ENCODE peak calls at places on chromosomes 11 and 22, in six cellular contexts. V is GM23248, J is right atrium auricular region, Z is esophagus muscularis mucosa, M is AG04450, W is astrocyte. D is an unnamed sample.
A peak's percentile ranks its signal among the peaks of the same experiment; 100 is the strongest.

GRCh38 chr11:63985812-63986155 is 454 bp upstream of the OTUB1 start:
- DNase-seq in V (peak; percentile 67), J (no peak), Z (no peak), M (no peak), W (no peak), D (no peak)

GRCh38 chr11:125088576-125089455 is 22.6 kb downstream of the TMEM218 start:
- DNase-seq in V (no peak), J (peak; percentile 28), Z (no peak), M (no peak), W (no peak), D (no peak)

GRCh38 chr11:115912484-115912945 is 408.3 kb upstream of the CADM1 start:
- DNase-seq in V (no peak), J (no peak), Z (no peak), M (no peak), W (no peak), D (no peak)

GRCh38 chr11:3180869-3181268 is 15.8 kb upstream of the OSBPL5 start:
- DNase-seq in V (no peak), J (no peak), Z (no peak), M (no peak), W (no peak), D (no peak)

GRCh38 chr22:17982572-17983141 is 41.7 kb downstream of the MICAL3 start:
- DNase-seq in V (peak; percentile 63), J (no peak), Z (no peak), M (no peak), W (no peak), D (no peak)

GRCh38 chr11:10379871-10380568 is 75.0 kb upstream of the AMPD3 start:
- DNase-seq in V (peak; percentile 76), J (no peak), Z (peak; percentile 64), M (no peak), W (no peak), D (no peak)

GRCh38 chr11:119322921-119323531 is 6.1 kb upstream of the MCAM start:
- DNase-seq in V (no peak), J (no peak), Z (no peak), M (no peak), W (no peak), D (no peak)

GRCh38 chr11:113675003-113675471 is 31.1 kb downstream of the TMPRSS5 start:
- DNase-seq in V (peak; percentile 98), J (no peak), Z (no peak), M (peak; percentile 32), W (peak; percentile 98), D (no peak)

GRCh38 chr11:27950339-27950738 is 157.6 kb downstream of the KIF18A start:
- DNase-seq in V (peak; percentile 42), J (no peak), Z (no peak), M (no peak), W (no peak), D (no peak)

GRCh38 chr11:12188548-12189317 is 78.3 kb downstream of the MICAL2 start:
- DNase-seq in V (no peak), J (no peak), Z (no peak), M (no peak), W (no peak), D (no peak)

GRCh38 chr11:107999759-108000455 is 8.8 kb upstream of the CUL5 start:
- DNase-seq in V (peak; percentile 36), J (no peak), Z (no peak), M (no peak), W (peak; percentile 38), D (no peak)

GRCh38 chr22:23754220-23754919 is at the start of gene VPREB3:
- DNase-seq in V (no peak), J (no peak), Z (no peak), M (no peak), W (no peak), D (no peak)

GRCh38 chr11:78803995-78804394 is 229.3 kb upstream of the NARS2 start:
- DNase-seq in V (no peak), J (no peak), Z (no peak), M (no peak), W (no peak), D (no peak)

DNA sequence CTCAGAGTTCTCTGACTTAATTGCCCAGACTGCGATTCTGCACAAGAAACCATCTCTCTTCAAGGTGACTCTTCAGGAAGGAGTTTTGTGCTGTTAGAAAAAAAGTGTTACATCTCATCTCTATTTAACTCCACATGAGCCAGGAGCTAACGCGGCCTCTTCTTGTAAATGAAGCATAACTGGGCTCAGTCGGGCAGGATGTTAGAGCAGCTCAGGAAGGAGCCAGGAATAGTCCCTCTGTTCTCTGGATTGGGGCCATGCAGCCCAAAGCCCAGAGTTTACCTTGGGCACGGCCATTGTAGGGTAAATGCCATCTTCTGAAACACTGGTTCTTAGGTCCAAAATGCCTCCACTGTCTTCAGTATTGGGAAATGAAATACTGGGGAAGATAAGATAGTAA is 760.6 kb downstream of the OPCML start:
- DNase-seq in V (no peak), J (no peak), Z (peak; percentile 80), M (no peak), W (no peak), D (no peak)
- H3K27ac ChIP-seq in V (no peak overlapping the region), J (no peak overlapping the region), Z (no peak overlapping the region), M (no peak overlapping the region), W (no peak overlapping the region), D (no peak overlapping the region)

DNA sequence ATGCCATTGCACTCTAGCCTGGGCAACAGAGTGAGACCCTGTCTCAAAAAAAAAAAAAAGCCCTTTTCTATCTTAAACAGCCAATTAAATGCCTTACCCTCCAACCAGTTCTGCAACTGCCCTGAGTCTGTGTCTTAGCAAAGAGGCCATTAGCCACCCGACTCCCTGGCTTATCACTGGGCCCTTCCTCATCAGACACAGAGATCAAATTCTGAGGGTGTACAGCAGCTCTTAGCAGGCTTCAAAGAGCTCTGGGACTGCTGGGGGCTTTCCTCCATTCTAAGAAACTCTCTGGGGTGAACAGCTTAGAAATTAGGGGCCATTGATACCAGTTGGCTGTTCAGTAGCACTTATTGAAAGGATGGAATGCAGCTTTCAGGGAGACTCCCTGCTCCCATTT is 76.7 kb downstream of the COMMD9 start:
- DNase-seq in V (no peak), J (no peak), Z (no peak), M (no peak), W (no peak), D (no peak)
- H3K27ac ChIP-seq in V (no peak overlapping the region), J (no peak overlapping the region), Z (no peak overlapping the region), M (no peak overlapping the region), W (no peak overlapping the region), D (no peak overlapping the region)

GRCh38 chr11:59204736-59205135 is 8.0 kb downstream of the MPEG1 start:
- DNase-seq in V (peak; percentile 41), J (no peak), Z (no peak), M (no peak), W (no peak), D (no peak)

GRCh38 chr11:59200421-59200746 is 12.3 kb downstream of the MPEG1 start:
- DNase-seq in V (no peak), J (no peak), Z (no peak), M (no peak), W (no peak), D (no peak)

GRCh38 chr11:59197990-59198389 is 14.7 kb downstream of the MPEG1 start:
- DNase-seq in V (peak; percentile 64), J (peak; percentile 73), Z (no peak), M (no peak), W (no peak), D (peak; percentile 83)

GRCh38 chr11:59199546-59200420 is 12.9 kb downstream of the MPEG1 start:
- DNase-seq in V (no peak), J (no peak), Z (no peak), M (no peak), W (no peak), D (no peak)

GRCh38 chr11:59201376-59201775 is 11.4 kb downstream of the MPEG1 start:
- DNase-seq in V (no peak), J (no peak), Z (no peak), M (no peak), W (no peak), D (no peak)
- H3K27ac ChIP-seq in V (no peak overlapping the region), J (no peak overlapping the region), Z (no peak overlapping the region), M (no peak overlapping the region), W (no peak overlapping the region), D (no peak overlapping the region)

GRCh38 chr11:35359321-35360058 is 59.9 kb downstream of the SLC1A2 start:
- DNase-seq in V (no peak), J (no peak), Z (no peak), M (no peak), W (no peak), D (no peak)

GRCh38 chr11:35363246-35364100 is 55.9 kb downstream of the SLC1A2 start:
- DNase-seq in V (peak; percentile 72), J (peak; percentile 67), Z (no peak), M (no peak), W (no peak), D (no peak)

GRCh38 chr11:35357893-35358292 is 61.5 kb downstream of the SLC1A2 start:
- DNase-seq in V (peak; percentile 37), J (peak; percentile 26), Z (no peak), M (no peak), W (no peak), D (no peak)

GRCh38 chr11:35362571-35362980 is 56.8 kb downstream of the SLC1A2 start:
- DNase-seq in V (peak; percentile 63), J (no peak), Z (no peak), M (no peak), W (no peak), D (no peak)

DNA sequence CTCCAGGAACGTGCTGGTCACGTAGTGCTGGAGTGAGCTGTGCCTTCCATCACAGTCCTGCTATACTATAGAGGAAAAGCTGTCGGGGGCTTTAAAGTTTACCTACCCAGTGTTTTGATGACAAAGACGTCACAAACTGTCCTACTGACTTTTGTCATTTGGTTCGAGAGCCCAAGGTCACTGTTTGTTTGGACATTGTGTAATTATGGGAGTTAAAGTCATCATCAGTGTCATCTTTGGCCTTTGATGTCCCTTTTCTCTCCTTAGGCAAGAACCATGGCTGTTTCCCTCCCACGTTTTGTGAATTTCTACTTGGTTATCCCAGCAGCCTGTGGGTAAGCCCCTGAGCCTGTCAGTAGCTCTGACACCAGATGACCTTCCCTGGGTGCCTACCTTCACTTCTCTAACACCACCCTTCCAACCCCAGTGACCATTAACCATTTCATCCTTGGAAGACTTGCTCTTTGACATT is 59.3 kb downstream of the SLC1A2 start:
- DNase-seq in V (no peak), J (no peak), Z (no peak), M (no peak), W (no peak), D (no peak)
- H3K27ac ChIP-seq in V (no peak overlapping the region), J (peak overlapping the region; percentile 9), Z (peak overlapping the region; percentile 66), M (no peak overlapping the region), W (no peak overlapping the region), D (peak overlapping the region; percentile 19)

GRCh38 chr11:61955416-61956135 is 5.4 kb downstream of the BEST1 start:
- DNase-seq in V (peak; percentile 67), J (peak; percentile 60), Z (no peak), M (no peak), W (no peak), D (no peak)

GRCh38 chr11:61955031-61955415 is 4.9 kb downstream of the BEST1 start:
- DNase-seq in V (peak; percentile 89), J (peak; percentile 83), Z (no peak), M (no peak), W (peak; percentile 40), D (peak; percentile 64)

GRCh38 chr11:61951484-61952135 is 1.5 kb downstream of the BEST1 start:
- DNase-seq in V (no peak), J (peak; percentile 55), Z (peak; percentile 90), M (no peak), W (no peak), D (no peak)

GRCh38 chr11:61954106-61955030 is 4.2 kb downstream of the BEST1 start:
- DNase-seq in V (peak; percentile 60), J (no peak), Z (no peak), M (no peak), W (no peak), D (no peak)

GRCh38 chr11:61952882-61953281 is 2.7 kb downstream of the BEST1 start:
- DNase-seq in V (no peak), J (no peak), Z (no peak), M (no peak), W (no peak), D (no peak)
- H3K27ac ChIP-seq in V (no peak overlapping the region), J (no peak overlapping the region), Z (no peak overlapping the region), M (no peak overlapping the region), W (no peak overlapping the region), D (no peak overlapping the region)

GRCh38 chr11:43680521-43681505 is at the start of gene HSD17B12:
- DNase-seq in V (peak; percentile 100), J (peak; percentile 99), Z (peak; percentile 100), M (peak; percentile 96), W (peak; percentile 98), D (peak; percentile 99)
- H3K27ac ChIP-seq in V (peak within 1 kb of the TSS; percentile 97), J (peak within 1 kb of the TSS; percentile 96), Z (peak within 1 kb of the TSS; percentile 94), M (peak within 1 kb of the TSS; percentile 93), W (peak within 1 kb of the TSS; percentile 95), D (peak within 1 kb of the TSS; percentile 77)